ENCODE peak calls at places on chromosomes 2 and 18, in five cellular contexts. I, D, A, Q and B are unnamed samples.

GRCh38 chr2:71462641-71463341 is 9.4 kb downstream of the DYSF start:
- DNase-seq in I (no peak), D (no peak), A (no peak), Q (no peak), B (no peak)

GRCh38 chr2:10934979-10935350 is 23.2 kb downstream of the KCNF1 start:
- DNase-seq in I (no peak), D (no peak), A (no peak), Q (no peak), B (no peak)

GRCh38 chr2:220162320-220162719 is 534.9 kb downstream of the SLC4A3 start:
- DNase-seq in I (no peak), D (no peak), A (no peak), Q (no peak), B (no peak)

GRCh38 chr2:66562337-66562685 is 127.4 kb downstream of the MEIS1 start:
- DNase-seq in I (no peak), D (no peak), A (no peak), Q (no peak), B (no peak)

GRCh38 chr18:56576826-56577573 is 61.4 kb downstream of the TXNL1 start:
- DNase-seq in I (no peak), D (no peak), A (no peak), Q (no peak), B (no peak)

GRCh38 chr2:219056176-219056895 is 4.4 kb downstream of the IHH start:
- DNase-seq in I (no peak), D (peak; percentile 61), A (no peak), Q (no peak), B (no peak)

GRCh38 chr2:216453955-216454614 is 41.8 kb downstream of the SMARCAL1 start:
- DNase-seq in I (no peak), D (no peak), A (no peak), Q (no peak), B (no peak)

GRCh38 chr2:6750389-6751158 is 115.1 kb downstream of the CMPK2 start:
- DNase-seq in I (no peak), D (no peak), A (no peak), Q (no peak), B (peak; percentile 64)

GRCh38 chr2:173719471-173719870 is 245.7 kb downstream of the SP3 start:
- DNase-seq in I (no peak), D (no peak), A (no peak), Q (no peak), B (no peak)

GRCh38 chr2:226077841-226078240 is 678.3 kb downstream of the NYAP2 start:
- DNase-seq in I (no peak), D (no peak), A (no peak), Q (no peak), B (no peak)

GRCh38 chr2:147679664-147680502 is 164.9 kb upstream of the ACVR2A start:
- DNase-seq in I (no peak), D (no peak), A (no peak), Q (no peak), B (no peak)

GRCh38 chr2:44663471-44664073 is 277.9 kb upstream of the SIX3 start:
- DNase-seq in I (no peak), D (no peak), A (no peak), Q (no peak), B (no peak)

GRCh38 chr2:1967242-1968210 is 223.2 kb upstream of the PXDN start:
- DNase-seq in I (no peak), D (no peak), A (no peak), Q (no peak), B (no peak)

GRCh38 chr18:713135-713490 is 683 bp upstream of the ENOSF1 start:
- DNase-seq in I (no peak), D (no peak), A (no peak), Q (no peak), B (no peak)

GRCh38 chr2:126527836-126528490 is 128.0 kb upstream of the GYPC start:
- DNase-seq in I (no peak), D (peak; percentile 67), A (peak; percentile 54), Q (peak; percentile 64), B (peak; percentile 85)

GRCh38 chr2:45242161-45242741 is 233.0 kb upstream of the SIX2 start:
- DNase-seq in I (no peak), D (peak; percentile 54), A (no peak), Q (no peak), B (no peak)

GRCh38 chr2:121101093-121101715 is 183.8 kb downstream of the TFCP2L1 start:
- DNase-seq in I (no peak), D (no peak), A (no peak), Q (no peak), B (no peak)

GRCh38 chr2:240581811-240582210 is 4.7 kb upstream of the CAPN10 start:
- DNase-seq in I (no peak), D (no peak), A (no peak), Q (no peak), B (no peak)

GRCh38 chr2:2173633-2174032 is 157.4 kb downstream of the MYT1L start:
- DNase-seq in I (no peak), D (no peak), A (no peak), Q (no peak), B (no peak)

GRCh38 chr18:35415511-35416427 is 38.6 kb upstream of the ZNF396 start:
- DNase-seq in I (no peak), D (no peak), A (no peak), Q (no peak), B (no peak)

GRCh38 chr18:5588529-5588928 is 44.7 kb upstream of the EPB41L3 start:
- DNase-seq in I (no peak), D (no peak), A (no peak), Q (no peak), B (no peak)

GRCh38 chr2:68734688-68735525 is at the start of gene ARHGAP25:
- DNase-seq in I (no peak), D (no peak), A (no peak), Q (no peak), B (no peak)

GRCh38 chr2:115833196-115833595 is 1390.8 kb downstream of the DPP10 start:
- DNase-seq in I (no peak), D (no peak), A (no peak), Q (no peak), B (no peak)

GRCh38 chr2:179264238-179265081 is at the start of gene SESTD1:
- DNase-seq in I (peak; percentile 28), D (peak; percentile 69), A (peak; percentile 68), Q (peak; percentile 43), B (peak; percentile 62)
- TF ChIP-seq POLR2A in I (peak; percentile 56), D (peak; percentile 50), A (no peak), Q (peak; percentile 64), B (no peak)

DNA sequence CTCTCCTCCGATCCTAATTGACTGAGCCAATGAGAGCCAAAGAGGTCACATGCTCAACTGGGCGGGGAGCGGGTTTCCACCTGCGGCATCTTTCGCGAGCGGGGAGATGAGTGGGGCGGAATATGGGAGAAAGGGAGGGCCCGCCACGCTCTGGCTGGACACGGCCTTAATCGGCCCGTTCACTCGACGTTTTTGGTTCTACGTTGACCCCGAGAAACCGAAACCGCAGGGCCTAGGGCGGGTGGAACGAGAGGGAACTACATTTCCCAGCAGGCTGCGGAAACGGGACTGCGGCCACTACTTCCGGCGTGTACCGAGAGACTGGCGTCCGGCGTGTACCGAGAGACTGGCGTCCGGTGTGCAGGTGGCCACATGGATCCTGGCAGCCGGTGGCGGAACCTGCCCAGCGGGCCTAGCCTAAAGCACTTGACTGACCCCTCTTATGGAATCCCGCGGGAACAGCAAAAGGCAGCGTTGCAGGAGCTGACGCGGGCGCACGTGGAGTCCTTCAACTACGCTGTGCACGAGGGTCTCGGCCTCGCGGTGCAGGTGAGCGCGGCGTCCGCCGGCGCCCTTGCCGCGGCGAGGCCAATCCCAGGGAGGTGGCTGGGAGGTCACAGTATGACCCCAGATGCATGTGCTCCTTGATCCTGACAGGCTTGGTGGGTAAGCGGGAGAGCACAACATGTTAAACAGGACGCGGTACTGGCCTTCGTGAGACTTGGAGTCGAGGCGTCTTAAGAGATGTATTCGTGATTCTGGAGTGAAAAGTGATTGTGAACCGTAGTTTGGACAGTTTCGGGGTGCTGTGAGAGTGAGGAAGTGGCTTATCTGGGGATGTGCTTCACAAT is at the start of gene POLR1B:
- DNase-seq in I (peak; percentile 80), D (peak; percentile 86), A (peak; percentile 80), Q (peak; percentile 81), B (peak; percentile 87)
- TF ChIP-seq POLR2A in I (peak; percentile 18), D (no peak), A (peak; percentile 75), Q (no peak), B (peak; percentile 64)

GRCh38 chr2:150485114-150485870 is 2.2 kb downstream of the RND3 start:
- DNase-seq in I (peak; percentile 90), D (peak; percentile 89), A (no peak), Q (peak; percentile 53), B (no peak)

GRCh38 chr2:150487537-150488429 is at the start of gene RND3:
- DNase-seq in I (peak; percentile 99), D (peak; percentile 97), A (peak; percentile 65), Q (peak; percentile 98), B (peak; percentile 64)

GRCh38 chr2:150484461-150484931 is 3.0 kb downstream of the RND3 start:
- DNase-seq in I (no peak), D (no peak), A (no peak), Q (no peak), B (no peak)

GRCh38 chr2:150486539-150487484 is 655 bp downstream of the RND3 start:
- DNase-seq in I (peak; percentile 51), D (peak; percentile 46), A (no peak), Q (peak; percentile 44), B (no peak)

GRCh38 chr2:150485871-150486538 is 1.5 kb downstream of the RND3 start:
- DNase-seq in I (peak; percentile 66), D (peak; percentile 82), A (no peak), Q (peak; percentile 65), B (no peak)
- TF ChIP-seq POLR2A in I (peak; percentile 73), D (peak; percentile 75), A (no peak), Q (peak; percentile 61), B (no peak)

GRCh38 chr2:175166216-175166824 is 1.7 kb downstream of the ATF2 start:
- DNase-seq in I (no peak), D (no peak), A (no peak), Q (no peak), B (no peak)

GRCh38 chr2:175168564-175168945 is 552 bp upstream of the ATF2 start:
- DNase-seq in I (no peak), D (no peak), A (no peak), Q (no peak), B (no peak)

GRCh38 chr2:175169191-175169590 is 1.2 kb upstream of the ATF2 start:
- DNase-seq in I (no peak), D (no peak), A (no peak), Q (no peak), B (peak; percentile 32)

GRCh38 chr2:175167076-175167791 is 769 bp downstream of the ATF2 start:
- DNase-seq in I (no peak), D (peak; percentile 28), A (peak; percentile 44), Q (peak; percentile 28), B (no peak)

DNA sequence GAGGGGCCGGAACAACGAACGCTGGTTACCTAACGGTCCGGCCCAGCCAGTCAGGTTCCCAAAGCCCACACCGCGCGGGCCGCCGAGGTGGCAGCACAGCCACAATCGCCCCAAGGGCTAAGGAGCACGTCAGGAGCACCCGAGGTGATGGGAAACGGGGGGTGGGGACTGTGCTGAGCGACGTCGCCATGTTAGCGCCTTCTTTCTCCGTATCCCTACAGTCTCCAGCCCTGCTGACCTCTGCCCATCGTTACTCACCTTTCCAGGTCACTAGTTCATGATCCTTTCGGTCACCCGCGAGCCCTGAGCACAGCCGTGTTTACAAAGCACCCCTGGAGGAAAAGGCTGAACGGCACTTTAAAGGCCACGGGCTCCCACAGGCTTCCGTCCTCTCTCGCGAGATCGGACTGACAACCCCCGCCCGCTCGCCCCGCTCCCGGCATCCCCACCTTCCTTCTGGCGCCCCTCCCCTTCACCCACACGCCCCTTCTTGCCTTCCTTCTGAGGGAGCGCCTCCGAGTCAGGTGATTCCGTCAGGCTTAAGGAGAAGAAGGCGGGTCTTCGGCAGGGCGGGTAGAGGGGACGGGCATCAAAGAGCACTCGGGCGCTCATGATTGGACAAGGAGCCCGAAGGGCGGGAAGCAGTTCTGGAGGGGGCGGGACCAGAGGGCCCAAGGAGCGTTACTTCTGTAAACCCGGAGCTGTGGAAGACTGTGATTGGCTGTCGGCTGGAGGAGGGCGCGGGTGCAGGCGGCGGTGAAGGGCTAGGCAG is at the start of gene ATF2:
- DNase-seq in I (peak; percentile 99), D (peak; percentile 99), A (peak; percentile 98), Q (peak; percentile 99), B (peak; percentile 99)
- TF ChIP-seq POLR2A in I (peak; percentile 85), D (no peak), A (peak; percentile 97), Q (peak; percentile 94), B (peak; percentile 74)